ENCODE peak calls at places on chromosomes 11 and 22, in five cellular contexts. R is body of pancreas, B is cardiac fibroblast, O is cardiac muscle cell, W is fibroblast of pulmonary artery. Q is an unnamed sample.

GRCh38 chr22:33640900-33641299 is 279.4 kb downstream of the LARGE1 start:
- DNase-seq in B (no peak), O (no peak), W (no peak), R (no peak), Q (no peak)

GRCh38 chr11:65968600-65969482 is 7.3 kb downstream of the SART1 start:
- DNase-seq in O (no peak), W (no peak), R (no peak), B (no peak), Q (no peak)

GRCh38 chr22:44192098-44192810 is 11.5 kb downstream of the PARVG start:
- DNase-seq in W (peak), O (no peak), R (no peak), B (peak), Q (no peak)

GRCh38 chr11:40306938-40307548 is 1152.4 kb downstream of the LRRC4C start:
- DNase-seq in W (peak), R (no peak), B (peak), O (peak), Q (peak)

GRCh38 chr11:115869780-115870431 is 365.7 kb upstream of the CADM1 start:
- DNase-seq in B (peak), R (no peak), W (peak), O (peak), Q (no peak)

GRCh38 chr11:119175493-119176077 is 7.1 kb downstream of the NLRX1 start:
- DNase-seq in W (peak), B (peak), R (no peak), O (no peak), Q (no peak)

GRCh38 chr22:31561238-31561887 is 65.0 kb downstream of the SFI1 start:
- DNase-seq in B (peak), O (peak), R (peak), W (peak), Q (peak)

GRCh38 chr22:49507607-49508292 is 319.9 kb downstream of the BRD1 start:
- DNase-seq in O (no peak), W (no peak), R (no peak), B (no peak), Q (no peak)

GRCh38 chr11:28343304-28344233 is 235.4 kb downstream of the METTL15 start:
- DNase-seq in B (peak), R (peak), W (peak), O (no peak), Q (peak)

GRCh38 chr22:19876941-19877625 is 22.4 kb upstream of the GNB1L start:
- DNase-seq in O (no peak), W (no peak), B (no peak), R (peak), Q (no peak)

GRCh38 chr22:49373801-49374226 is 453.9 kb downstream of the BRD1 start:
- DNase-seq in B (no peak), O (no peak), R (no peak), W (no peak), Q (no peak)

GRCh38 chr11:76120513-76121081 is 85.7 kb downstream of the WNT11 start:
- DNase-seq in B (peak), W (peak), R (no peak), O (no peak), Q (no peak)

GRCh38 chr11:78684377-78684776 is 109.7 kb upstream of the NARS2 start:
- DNase-seq in W (peak), O (peak), R (no peak), B (peak), Q (no peak)

GRCh38 chr22:45972868-45973212 is 4.1 kb downstream of the WNT7B start:
- DNase-seq in W (no peak), R (no peak), B (no peak), O (no peak), Q (no peak)
- H3K4me3 ChIP-seq in W (no peak), R (no peak), B (no peak), O (no peak), Q (no peak)

GRCh38 chr22:21641795-21642583 is at the start of gene SDF2L1:
- DNase-seq in W (peak), B (peak), R (peak), O (peak), Q (peak)

GRCh38 chr22:21642584-21643448 is 714 bp downstream of the SDF2L1 start:
- DNase-seq in R (peak), B (peak), W (peak), O (peak), Q (peak)

GRCh38 chr22:21641417-21641794 is 696 bp upstream of the SDF2L1 start:
- DNase-seq in R (peak), O (peak), W (peak), B (peak), Q (peak)

GRCh38 chr22:21640810-21641209 is 1.3 kb upstream of the SDF2L1 start:
- DNase-seq in W (no peak), R (no peak), O (no peak), B (no peak), Q (no peak)

GRCh38 chr22:21643533-21644357 is 1.6 kb downstream of the SDF2L1 start:
- DNase-seq in B (no peak), R (no peak), O (no peak), W (no peak), Q (no peak)
- TF ChIP-seq CTCF in B (no peak), R (no peak), O (peak), W (peak), Q (no peak)

GRCh38 chr22:45262931-45263789 is 21.6 kb upstream of the UPK3A start:
- DNase-seq in O (no peak), B (no peak), W (no peak), R (no peak), Q (no peak)
- H3K4me3 ChIP-seq in O (no peak), B (no peak), W (no peak), R (no peak), Q (no peak)

DNA sequence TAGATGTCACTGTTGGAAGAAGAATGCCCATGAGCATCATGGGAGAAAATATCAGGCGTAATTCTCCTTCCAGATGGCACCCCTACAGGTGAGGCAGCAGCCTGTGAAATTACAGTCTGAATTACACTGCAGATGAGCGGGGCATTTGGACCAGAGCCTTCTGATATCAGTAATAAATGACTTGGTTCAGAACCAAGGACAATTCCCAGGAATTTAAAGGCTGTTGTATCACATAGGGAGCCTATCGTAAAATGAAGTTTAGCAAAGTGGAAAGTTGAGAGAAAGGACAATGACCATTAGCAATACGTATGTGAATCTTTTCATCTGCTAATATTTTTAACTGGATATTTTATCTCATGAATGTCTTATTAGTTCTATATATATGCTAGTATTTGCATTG is 61.3 kb downstream of the PRMT3 start:
- DNase-seq in O (peak), W (no peak), R (no peak), B (no peak), Q (no peak)
- TF ChIP-seq CTCF in O (no peak), W (no peak), R (no peak), B (no peak), Q (no peak)

DNA sequence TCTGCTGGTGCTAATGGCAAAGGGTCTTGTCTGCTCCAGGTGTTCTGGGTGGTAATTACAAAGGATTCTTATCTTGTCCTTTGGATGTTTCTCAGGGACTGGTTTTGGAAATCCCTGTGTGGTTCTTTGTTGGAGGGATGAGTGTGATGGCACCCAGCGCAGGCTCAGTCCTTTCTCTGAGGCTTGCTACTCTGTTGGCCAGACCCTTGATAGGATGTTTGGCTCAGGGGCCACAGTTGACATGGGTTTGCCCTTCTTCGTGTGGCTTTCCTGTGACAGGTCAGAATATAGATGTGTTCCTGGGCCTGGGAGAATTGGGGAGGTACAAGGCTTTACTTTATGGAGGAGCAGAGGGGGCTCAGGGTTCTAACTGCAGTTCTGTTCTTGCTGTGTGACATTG is 4.0 kb downstream of the ARHGEF17 start:
- DNase-seq in W (no peak), O (no peak), B (no peak), R (no peak), Q (no peak)
- H3K4me3 ChIP-seq in W (peak), O (peak), B (peak), R (no peak), Q (peak)

Q was measured in foreskin fibroblast.